ENCODE peak calls at places on chromosomes 5 and 9, in six cellular contexts. D, M, G, T, U and R are unnamed samples.

GRCh38 chr5:141747646-141748229 is 65.7 kb upstream of the ARAP3 start:
- DNase-seq in G (no peak), D (no peak), T (no peak), M (no peak), U (no peak), R (no peak)

GRCh38 chr9:82903503-82903902 is 159.4 kb downstream of the RASEF start:
- DNase-seq in G (no peak), D (no peak), U (no peak), T (no peak), M (no peak), R (no peak)

GRCh38 chr5:148268556-148268955 is at the start of gene SPINK13:
- DNase-seq in G (peak; percentile 69), M (peak; percentile 85), D (peak; percentile 34), U (no peak), T (no peak), R (peak; percentile 49)

GRCh38 chr5:52150501-52150900 is 637.2 kb upstream of the ITGA1 start:
- DNase-seq in G (no peak), T (no peak), D (no peak), U (no peak), M (no peak), R (no peak)

GRCh38 chr9:136902259-136902821 is 16.0 kb downstream of the TRAF2 start:
- DNase-seq in D (peak; percentile 74), G (peak; percentile 90), M (peak; percentile 69), T (peak; percentile 89), U (peak; percentile 66), R (peak; percentile 77)

GRCh38 chr5:35230043-35230611 is at the start of gene PRLR:
- DNase-seq in D (no peak), T (peak; percentile 42), U (no peak), M (no peak), G (peak; percentile 23), R (peak; percentile 26)

GRCh38 chr5:109703827-109704226 is 14.1 kb downstream of the MAN2A1 start:
- DNase-seq in D (no peak), M (no peak), U (no peak), T (no peak), G (no peak), R (no peak)

GRCh38 chr5:14131855-14132503 is 11.2 kb upstream of the TRIO start:
- DNase-seq in T (no peak), U (no peak), M (no peak), D (no peak), G (no peak), R (no peak)

GRCh38 chr5:10489810-10490426 is 48.2 kb downstream of the ROPN1L start:
- DNase-seq in G (peak; percentile 16), D (no peak), U (peak; percentile 37), M (no peak), T (no peak), R (no peak)

GRCh38 chr9:76490249-76490990 is 31.4 kb downstream of the GCNT1 start:
- DNase-seq in G (no peak), D (no peak), T (no peak), U (no peak), M (no peak), R (no peak)

GRCh38 chr9:36407122-36407723 is 7.2 kb upstream of the RNF38 start:
- DNase-seq in D (no peak), U (peak; percentile 25), M (no peak), G (peak; percentile 60), T (peak; percentile 57), R (peak; percentile 63)

GRCh38 chr5:139417214-139417613 is 13.3 kb upstream of the SPATA24 start:
- DNase-seq in U (no peak), G (no peak), D (no peak), M (no peak), T (no peak), R (no peak)

GRCh38 chr9:137218754-137219271 is 3.2 kb downstream of the RNF208 start:
- DNase-seq in G (no peak), U (no peak), M (no peak), D (no peak), T (peak; percentile 61), R (no peak)

GRCh38 chr5:27702339-27702820 is 664.0 kb upstream of the CDH9 start:
- DNase-seq in U (no peak), T (no peak), G (no peak), M (peak; percentile 55), D (no peak), R (peak; percentile 2)

GRCh38 chr9:114425126-114425525 is 37.3 kb upstream of the AKNA start:
- DNase-seq in D (no peak), T (no peak), U (no peak), G (no peak), M (no peak), R (no peak)

GRCh38 chr9:3848445-3849114 is 322.8 kb upstream of the RFX3 start:
- DNase-seq in T (no peak), U (no peak), D (peak; percentile 42), M (no peak), G (peak; percentile 57), R (no peak)
- TF ChIP-seq CTCF in T (no peak), U (no peak), D (peak; percentile 68), M (peak; percentile 46), G (peak; percentile 13), R (no peak)

GRCh38 chr9:33721674-33722358 is 73.5 kb upstream of the PRSS3 start:
- DNase-seq in M (peak; percentile 10), D (no peak), G (peak; percentile 65), U (peak; percentile 17), T (peak; percentile 81), R (peak; percentile 82)

GRCh38 chr9:33718987-33719386 is 76.4 kb upstream of the PRSS3 start:
- DNase-seq in U (no peak), G (no peak), D (no peak), T (peak; percentile 63), M (no peak), R (no peak)

GRCh38 chr9:33719581-33720374 is 75.6 kb upstream of the PRSS3 start:
- DNase-seq in G (peak; percentile 9), T (no peak), M (no peak), U (no peak), D (no peak), R (peak; percentile 24)

GRCh38 chr9:33722359-33722675 is 73.0 kb upstream of the PRSS3 start:
- DNase-seq in D (no peak), T (no peak), U (no peak), M (no peak), G (no peak), R (no peak)
- TF ChIP-seq CTCF in D (no peak), T (no peak), U (no peak), M (no peak), G (no peak), R (peak; percentile 85)

GRCh38 chr9:122379340-122379739 is 8.5 kb downstream of the PTGS1 start:
- DNase-seq in G (no peak), T (no peak), D (no peak), M (no peak), U (no peak), R (no peak)
- TF ChIP-seq CTCF in G (peak; percentile 65), T (no peak), D (peak; percentile 58), M (peak; percentile 24), U (no peak), R (no peak)

DNA sequence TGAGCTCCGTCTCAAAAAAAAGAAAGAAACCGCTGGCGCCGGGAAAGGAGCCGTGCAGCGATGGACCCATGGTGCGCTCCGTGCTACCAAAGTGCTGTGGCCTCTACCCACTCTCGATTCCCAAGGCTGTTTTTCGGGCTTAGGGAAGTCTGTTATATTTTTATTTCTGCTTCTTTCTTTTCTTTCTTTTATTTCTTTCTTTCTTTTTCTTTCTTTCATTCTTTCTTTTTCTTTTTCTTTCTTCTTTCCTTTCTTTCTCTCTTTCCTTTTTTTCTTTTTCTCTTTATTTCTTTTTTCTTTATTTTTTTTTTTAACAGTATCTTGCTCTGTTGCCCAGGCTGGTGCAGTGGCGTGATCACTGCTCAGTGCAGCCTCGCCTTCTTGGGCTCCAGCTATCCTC is 87.5 kb downstream of the ANXA2R start:
- DNase-seq in U (no peak), M (no peak), G (no peak), D (no peak), T (no peak), R (no peak)
- TF ChIP-seq CTCF in U (no peak), M (no peak), G (no peak), D (no peak), T (no peak), R (no peak)

GRCh38 chr5:67842806-67843205 is 372.8 kb upstream of the PIK3R1 start:
- DNase-seq in U (no peak), M (no peak), T (no peak), D (peak; percentile 59), G (peak; percentile 5), R (peak; percentile 46)
- TF ChIP-seq CTCF in U (no peak), M (no peak), T (no peak), D (peak; percentile 75), G (peak; percentile 59), R (no peak)

DNA sequence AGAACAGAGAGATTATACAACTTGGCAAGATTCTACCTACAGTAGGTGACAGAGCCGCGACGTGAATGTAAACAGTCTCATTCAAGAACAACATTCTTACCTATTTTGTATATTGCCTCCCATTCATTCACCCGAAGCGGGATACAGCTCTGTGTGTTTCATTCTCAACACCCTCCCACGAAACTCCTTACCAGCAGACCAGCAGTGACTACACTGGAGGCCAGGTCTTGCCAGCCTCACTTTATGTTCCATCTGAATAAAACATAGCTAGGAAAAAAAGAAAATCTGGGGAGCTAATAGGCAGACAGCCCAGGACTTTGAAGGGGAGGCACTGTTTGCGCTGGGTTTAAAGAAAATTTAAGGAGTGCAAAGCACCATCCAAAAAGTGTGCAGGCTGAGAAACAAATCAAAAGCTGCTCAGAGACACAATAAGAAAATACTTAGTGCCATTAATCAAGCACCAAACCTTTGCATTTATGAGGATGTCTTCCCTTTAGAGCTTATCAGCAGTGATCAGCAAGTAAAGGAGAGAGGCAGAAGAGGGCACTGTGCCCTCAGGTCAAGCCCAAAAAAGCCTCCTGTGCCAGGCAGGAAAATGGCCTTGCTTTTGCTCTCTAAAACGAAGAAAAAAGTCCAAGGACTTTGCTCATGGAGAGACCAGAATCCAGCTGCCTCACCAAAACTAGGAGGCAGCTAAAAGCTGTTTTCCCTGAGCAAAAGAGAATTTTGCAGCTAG is 295.2 kb downstream of the BNC2 start:
- DNase-seq in U (no peak), M (no peak), T (no peak), G (no peak), D (no peak), R (no peak)
- TF ChIP-seq CTCF in U (peak; percentile 21), M (no peak), T (no peak), G (no peak), D (peak; percentile 53), R (no peak)

DNA sequence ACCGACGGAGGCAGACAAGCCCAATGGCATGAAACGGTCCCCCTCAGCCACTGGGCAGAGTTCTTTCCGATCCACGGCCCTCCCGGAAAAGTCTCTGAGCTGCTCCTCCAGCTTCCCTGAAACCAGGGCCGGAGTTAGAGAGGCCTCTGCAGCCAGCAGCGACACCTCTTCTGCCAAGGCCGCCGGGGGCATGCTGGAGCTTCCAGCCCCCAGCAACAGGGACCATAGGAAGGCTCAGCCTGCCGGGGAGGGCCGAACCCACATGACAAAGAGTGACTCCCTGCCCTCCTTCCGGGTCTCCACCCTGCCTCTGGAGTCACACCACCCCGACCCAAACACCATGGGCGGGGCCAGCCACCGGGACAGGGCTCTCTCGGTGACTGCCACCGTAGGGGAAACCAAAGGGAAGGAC is 30.1 kb downstream of the CD180 start:
- DNase-seq in G (no peak), M (no peak), U (no peak), D (no peak), T (peak; percentile 76), R (no peak)
- TF ChIP-seq CTCF in G (no peak), M (no peak), U (no peak), D (no peak), T (no peak), R (peak; percentile 24)

GRCh38 chr5:98349990-98350365 is 423.5 kb upstream of the RGMB start:
- DNase-seq in M (no peak), U (no peak), T (no peak), D (no peak), G (no peak), R (no peak)
- TF ChIP-seq CTCF in M (no peak), U (no peak), T (no peak), D (no peak), G (no peak), R (no peak)